ENCODE peak calls at places on chromosome 5, in ten cellular contexts. One of them, this sample, is unnamed.

GRCh38 chr5:96651948-96652753 is 10.0 kb upstream of the CAST start:
- DNase-seq in GM13976: no peak
- DNase-seq in lower lobe of right lung: no peak
- DNase-seq in Peyer's patch: no peak
- DNase-seq in lung: no peak
- DNase-seq in ascending aorta: no peak
- DNase-seq in CD4-positive, alpha-beta T cell: no peak
- DNase-seq in spleen: no peak
- DNase-seq in dorsolateral prefrontal cortex: no peak
- DNase-seq in AG09309: no peak
- DNase-seq in this sample: no peak

GRCh38 chr5:51226420-51226735 is 156.9 kb upstream of the ISL1 start:
- DNase-seq in GM13976: no peak
- DNase-seq in lower lobe of right lung: peak
- DNase-seq in Peyer's patch: no peak
- DNase-seq in lung: no peak
- DNase-seq in ascending aorta: no peak
- DNase-seq in CD4-positive, alpha-beta T cell: no peak
- DNase-seq in spleen: no peak
- DNase-seq in dorsolateral prefrontal cortex: no peak
- DNase-seq in AG09309: no peak
- DNase-seq in this sample: no peak

GRCh38 chr5:156815988-156816599 is 34.0 kb upstream of the PPP1R2B start:
- DNase-seq in GM13976: peak
- DNase-seq in lower lobe of right lung: no peak
- DNase-seq in Peyer's patch: no peak
- DNase-seq in lung: no peak
- DNase-seq in ascending aorta: no peak
- DNase-seq in CD4-positive, alpha-beta T cell: no peak
- DNase-seq in spleen: no peak
- DNase-seq in dorsolateral prefrontal cortex: no peak
- DNase-seq in AG09309: peak
- DNase-seq in this sample: no peak

GRCh38 chr5:40385544-40385943 is 294.2 kb upstream of the PTGER4 start:
- DNase-seq in GM13976: no peak
- DNase-seq in lower lobe of right lung: no peak
- DNase-seq in Peyer's patch: no peak
- DNase-seq in lung: peak
- DNase-seq in ascending aorta: no peak
- DNase-seq in CD4-positive, alpha-beta T cell: no peak
- DNase-seq in spleen: no peak
- DNase-seq in dorsolateral prefrontal cortex: no peak
- DNase-seq in AG09309: no peak
- DNase-seq in this sample: no peak

GRCh38 chr5:93620487-93621339 is 37.7 kb downstream of the NR2F1 start:
- DNase-seq in GM13976: peak
- DNase-seq in lower lobe of right lung: peak
- DNase-seq in Peyer's patch: peak
- DNase-seq in lung: peak
- DNase-seq in ascending aorta: no peak
- DNase-seq in CD4-positive, alpha-beta T cell: peak
- DNase-seq in spleen: peak
- DNase-seq in dorsolateral prefrontal cortex: peak
- DNase-seq in AG09309: no peak
- DNase-seq in this sample: no peak

GRCh38 chr5:138354926-138355378 is 2.5 kb downstream of the KDM3B start:
- DNase-seq in GM13976: peak
- DNase-seq in lower lobe of right lung: no peak
- DNase-seq in Peyer's patch: peak
- DNase-seq in lung: no peak
- DNase-seq in ascending aorta: no peak
- DNase-seq in CD4-positive, alpha-beta T cell: peak
- DNase-seq in spleen: no peak
- DNase-seq in dorsolateral prefrontal cortex: no peak
- DNase-seq in AG09309: peak
- DNase-seq in this sample: no peak

GRCh38 chr5:128498844-128499455 is 39.1 kb downstream of the FBN2 start:
- DNase-seq in GM13976: peak
- DNase-seq in lower lobe of right lung: no peak
- DNase-seq in Peyer's patch: no peak
- DNase-seq in lung: no peak
- DNase-seq in ascending aorta: no peak
- DNase-seq in CD4-positive, alpha-beta T cell: no peak
- DNase-seq in spleen: no peak
- DNase-seq in dorsolateral prefrontal cortex: no peak
- DNase-seq in AG09309: peak
- DNase-seq in this sample: no peak

GRCh38 chr5:160457255-160457654 is 35.6 kb downstream of the PTTG1 start:
- DNase-seq in GM13976: no peak
- DNase-seq in lower lobe of right lung: no peak
- DNase-seq in Peyer's patch: no peak
- DNase-seq in lung: no peak
- DNase-seq in ascending aorta: no peak
- DNase-seq in CD4-positive, alpha-beta T cell: no peak
- DNase-seq in spleen: no peak
- DNase-seq in dorsolateral prefrontal cortex: no peak
- DNase-seq in AG09309: no peak
- DNase-seq in this sample: no peak

GRCh38 chr5:54851449-54851848 is 133.9 kb downstream of the ESM1 start:
- DNase-seq in GM13976: no peak
- DNase-seq in lower lobe of right lung: no peak
- DNase-seq in Peyer's patch: no peak
- DNase-seq in lung: no peak
- DNase-seq in ascending aorta: no peak
- DNase-seq in CD4-positive, alpha-beta T cell: no peak
- DNase-seq in spleen: no peak
- DNase-seq in dorsolateral prefrontal cortex: no peak
- DNase-seq in AG09309: no peak
- DNase-seq in this sample: no peak

GRCh38 chr5:54854883-54855581 is 130.4 kb downstream of the ESM1 start:
- DNase-seq in GM13976: no peak
- DNase-seq in lower lobe of right lung: no peak
- DNase-seq in Peyer's patch: no peak
- DNase-seq in lung: no peak
- DNase-seq in ascending aorta: no peak
- DNase-seq in CD4-positive, alpha-beta T cell: no peak
- DNase-seq in spleen: no peak
- DNase-seq in dorsolateral prefrontal cortex: no peak
- DNase-seq in AG09309: no peak
- DNase-seq in this sample: no peak

DNA sequence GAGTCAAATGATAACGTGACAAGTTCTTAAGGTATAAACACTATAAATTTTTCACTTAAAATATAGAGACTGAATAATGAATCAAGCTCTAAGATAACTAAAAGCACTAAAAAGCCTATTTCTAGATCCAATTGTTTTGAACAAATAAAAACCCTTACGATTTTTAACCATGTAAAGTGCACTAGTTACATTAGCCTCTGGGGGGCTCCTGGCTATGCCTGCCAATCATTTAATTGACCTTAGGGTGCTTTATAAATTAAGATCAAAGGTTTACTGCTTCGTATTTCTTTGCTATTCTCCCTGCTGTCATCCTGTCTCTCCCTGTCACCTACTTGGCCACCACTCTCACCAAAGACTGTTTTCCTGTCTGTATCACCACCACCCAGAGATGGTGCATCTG is 133.4 kb downstream of the ESM1 start:
- DNase-seq in GM13976: no peak
- DNase-seq in lower lobe of right lung: no peak
- DNase-seq in Peyer's patch: no peak
- DNase-seq in lung: no peak
- DNase-seq in ascending aorta: no peak
- DNase-seq in CD4-positive, alpha-beta T cell: no peak
- DNase-seq in spleen: no peak
- DNase-seq in dorsolateral prefrontal cortex: no peak
- DNase-seq in AG09309: no peak
- DNase-seq in this sample: no peak
- TF ChIP-seq CTCF in GM13976: no peak
- TF ChIP-seq CTCF in lower lobe of right lung: no peak
- TF ChIP-seq CTCF in Peyer's patch: no peak
- TF ChIP-seq CTCF in lung: no peak
- TF ChIP-seq CTCF in ascending aorta: no peak
- TF ChIP-seq CTCF in CD4-positive, alpha-beta T cell: no peak
- TF ChIP-seq CTCF in spleen: no peak
- TF ChIP-seq CTCF in dorsolateral prefrontal cortex: no peak
- TF ChIP-seq CTCF in AG09309: no peak
- TF ChIP-seq CTCF in this sample: no peak

GRCh38 chr5:122263352-122264030 is 48.5 kb upstream of the SNCAIP start:
- DNase-seq in GM13976: no peak
- DNase-seq in lower lobe of right lung: no peak
- DNase-seq in Peyer's patch: no peak
- DNase-seq in lung: no peak
- DNase-seq in ascending aorta: no peak
- DNase-seq in CD4-positive, alpha-beta T cell: no peak
- DNase-seq in spleen: no peak
- DNase-seq in dorsolateral prefrontal cortex: no peak
- DNase-seq in AG09309: no peak
- DNase-seq in this sample: no peak
- TF ChIP-seq CTCF in GM13976: no peak
- TF ChIP-seq CTCF in lower lobe of right lung: no peak
- TF ChIP-seq CTCF in Peyer's patch: no peak
- TF ChIP-seq CTCF in lung: no peak
- TF ChIP-seq CTCF in ascending aorta: no peak
- TF ChIP-seq CTCF in CD4-positive, alpha-beta T cell: no peak
- TF ChIP-seq CTCF in spleen: no peak
- TF ChIP-seq CTCF in dorsolateral prefrontal cortex: no peak
- TF ChIP-seq CTCF in AG09309: no peak
- TF ChIP-seq CTCF in this sample: no peak

GRCh38 chr5:118603278-118603677 is 385.1 kb downstream of the DTWD2 start:
- DNase-seq in GM13976: no peak
- DNase-seq in lower lobe of right lung: no peak
- DNase-seq in Peyer's patch: no peak
- DNase-seq in lung: no peak
- DNase-seq in ascending aorta: no peak
- DNase-seq in CD4-positive, alpha-beta T cell: no peak
- DNase-seq in spleen: no peak
- DNase-seq in dorsolateral prefrontal cortex: no peak
- DNase-seq in AG09309: no peak
- DNase-seq in this sample: no peak

GRCh38 chr5:118611332-118611945 is 376.9 kb downstream of the DTWD2 start:
- DNase-seq in GM13976: peak
- DNase-seq in lower lobe of right lung: no peak
- DNase-seq in Peyer's patch: no peak
- DNase-seq in lung: no peak
- DNase-seq in ascending aorta: no peak
- DNase-seq in CD4-positive, alpha-beta T cell: no peak
- DNase-seq in spleen: no peak
- DNase-seq in dorsolateral prefrontal cortex: no peak
- DNase-seq in AG09309: peak
- DNase-seq in this sample: no peak

GRCh38 chr5:118606940-118607339 is 381.4 kb downstream of the DTWD2 start:
- DNase-seq in GM13976: no peak
- DNase-seq in lower lobe of right lung: no peak
- DNase-seq in Peyer's patch: no peak
- DNase-seq in lung: no peak
- DNase-seq in ascending aorta: no peak
- DNase-seq in CD4-positive, alpha-beta T cell: no peak
- DNase-seq in spleen: no peak
- DNase-seq in dorsolateral prefrontal cortex: no peak
- DNase-seq in AG09309: no peak
- DNase-seq in this sample: no peak

GRCh38 chr5:118605761-118606160 is 382.6 kb downstream of the DTWD2 start:
- DNase-seq in GM13976: no peak
- DNase-seq in lower lobe of right lung: no peak
- DNase-seq in Peyer's patch: no peak
- DNase-seq in lung: no peak
- DNase-seq in ascending aorta: no peak
- DNase-seq in CD4-positive, alpha-beta T cell: no peak
- DNase-seq in spleen: no peak
- DNase-seq in dorsolateral prefrontal cortex: no peak
- DNase-seq in AG09309: no peak
- DNase-seq in this sample: no peak
- TF ChIP-seq CTCF in GM13976: no peak
- TF ChIP-seq CTCF in lower lobe of right lung: no peak
- TF ChIP-seq CTCF in Peyer's patch: no peak
- TF ChIP-seq CTCF in lung: no peak
- TF ChIP-seq CTCF in ascending aorta: no peak
- TF ChIP-seq CTCF in CD4-positive, alpha-beta T cell: no peak
- TF ChIP-seq CTCF in spleen: no peak
- TF ChIP-seq CTCF in dorsolateral prefrontal cortex: no peak
- TF ChIP-seq CTCF in AG09309: no peak
- TF ChIP-seq CTCF in this sample: no peak

GRCh38 chr5:1748271-1748670 is 51.4 kb downstream of the MRPL36 start:
- DNase-seq in GM13976: no peak
- DNase-seq in lower lobe of right lung: no peak
- DNase-seq in Peyer's patch: no peak
- DNase-seq in lung: no peak
- DNase-seq in ascending aorta: no peak
- DNase-seq in CD4-positive, alpha-beta T cell: no peak
- DNase-seq in spleen: peak
- DNase-seq in dorsolateral prefrontal cortex: no peak
- DNase-seq in AG09309: no peak
- DNase-seq in this sample: no peak

GRCh38 chr5:1751026-1751863 is 48.4 kb downstream of the MRPL36 start:
- DNase-seq in GM13976: no peak
- DNase-seq in lower lobe of right lung: peak
- DNase-seq in Peyer's patch: peak
- DNase-seq in lung: no peak
- DNase-seq in ascending aorta: no peak
- DNase-seq in CD4-positive, alpha-beta T cell: no peak
- DNase-seq in spleen: peak
- DNase-seq in dorsolateral prefrontal cortex: no peak
- DNase-seq in AG09309: no peak
- DNase-seq in this sample: no peak

GRCh38 chr5:1750469-1750868 is 49.2 kb downstream of the MRPL36 start:
- DNase-seq in GM13976: no peak
- DNase-seq in lower lobe of right lung: peak
- DNase-seq in Peyer's patch: peak
- DNase-seq in lung: no peak
- DNase-seq in ascending aorta: no peak
- DNase-seq in CD4-positive, alpha-beta T cell: no peak
- DNase-seq in spleen: peak
- DNase-seq in dorsolateral prefrontal cortex: no peak
- DNase-seq in AG09309: no peak
- DNase-seq in this sample: no peak

GRCh38 chr5:1748845-1749244 is 50.8 kb downstream of the MRPL36 start:
- DNase-seq in GM13976: no peak
- DNase-seq in lower lobe of right lung: no peak
- DNase-seq in Peyer's patch: peak
- DNase-seq in lung: no peak
- DNase-seq in ascending aorta: peak
- DNase-seq in CD4-positive, alpha-beta T cell: no peak
- DNase-seq in spleen: peak
- DNase-seq in dorsolateral prefrontal cortex: no peak
- DNase-seq in AG09309: no peak
- DNase-seq in this sample: no peak

DNA sequence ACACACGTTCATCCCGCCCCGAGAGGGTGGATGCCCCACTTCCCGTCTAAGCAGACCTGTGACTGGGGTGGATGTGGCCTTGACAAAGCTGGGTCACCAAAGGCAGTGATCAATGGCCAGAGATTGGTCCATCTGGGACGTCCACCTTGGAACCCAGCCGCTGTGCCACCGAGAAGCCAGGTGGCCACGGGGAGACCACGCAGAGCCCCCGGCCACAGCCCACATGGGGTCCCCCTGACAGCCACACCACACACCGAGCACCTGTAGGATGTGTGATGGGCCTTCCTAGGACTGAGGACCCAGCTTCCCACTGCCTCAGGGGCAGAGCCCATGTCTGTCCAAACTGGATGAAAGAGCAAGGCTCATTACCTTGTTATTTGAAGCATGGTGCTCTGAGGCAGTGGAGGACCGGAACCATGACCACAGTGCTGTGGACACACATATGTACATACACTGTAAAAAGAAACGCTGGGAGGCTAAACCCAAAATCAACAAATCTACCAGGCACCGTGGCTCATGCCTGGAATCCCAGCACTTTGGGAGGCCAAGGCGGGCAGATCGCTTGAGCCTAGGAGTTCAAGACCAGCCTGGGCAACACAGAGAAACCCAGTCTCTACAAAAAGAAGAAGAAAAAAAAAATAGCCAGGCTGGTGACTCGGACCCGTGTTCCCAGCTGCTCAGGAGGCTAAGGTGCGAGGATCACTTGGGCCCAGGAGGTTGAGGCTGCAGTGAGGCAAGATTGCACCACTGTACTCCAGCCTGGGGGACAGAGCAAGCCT is 50.1 kb downstream of the MRPL36 start:
- DNase-seq in GM13976: no peak
- DNase-seq in lower lobe of right lung: peak
- DNase-seq in Peyer's patch: peak
- DNase-seq in lung: no peak
- DNase-seq in ascending aorta: no peak
- DNase-seq in CD4-positive, alpha-beta T cell: no peak
- DNase-seq in spleen: peak
- DNase-seq in dorsolateral prefrontal cortex: no peak
- DNase-seq in AG09309: no peak
- DNase-seq in this sample: no peak
- TF ChIP-seq CTCF in GM13976: no peak
- TF ChIP-seq CTCF in lower lobe of right lung: no peak
- TF ChIP-seq CTCF in Peyer's patch: no peak
- TF ChIP-seq CTCF in lung: no peak
- TF ChIP-seq CTCF in ascending aorta: no peak
- TF ChIP-seq CTCF in CD4-positive, alpha-beta T cell: no peak
- TF ChIP-seq CTCF in spleen: no peak
- TF ChIP-seq CTCF in dorsolateral prefrontal cortex: no peak
- TF ChIP-seq CTCF in AG09309: no peak
- TF ChIP-seq CTCF in this sample: no peak

This sample was measured in activated B cell treated with CpG ODN at 0.5 μM for 24 hours.